ENCODE peak calls at places on chromosome 19, in four cellular contexts. L, K, J and S are unnamed samples.

GRCh38 chr19:51511353-51511752 is 9.8 kb upstream of the SIGLEC12 start:
- DNase-seq in L (no peak), K (peak), J (no peak), S (peak)

GRCh38 chr19:6235031-6235951 is 44.5 kb downstream of the MLLT1 start:
- DNase-seq in L (no peak), K (no peak), J (no peak), S (no peak)

GRCh38 chr19:37906868-37907734 is at the start of gene SIPA1L3:
- DNase-seq in L (peak), K (peak), J (peak), S (peak)

GRCh38 chr19:2616741-2617392 is 85.6 kb downstream of the GNG7 start:
- DNase-seq in L (no peak), K (peak), J (no peak), S (no peak)

GRCh38 chr19:45876411-45877197 is 9.3 kb downstream of the IRF2BP1 start:
- DNase-seq in L (peak), K (peak), J (no peak), S (peak)

GRCh38 chr19:3189702-3190469 is 4.2 kb downstream of the NCLN start:
- DNase-seq in L (no peak), K (no peak), J (no peak), S (no peak)

GRCh38 chr19:43229315-43229714 is 23.9 kb upstream of the PSG4 start:
- DNase-seq in L (no peak), K (no peak), J (no peak), S (no peak)

GRCh38 chr19:48591021-48591420 is 15.5 kb upstream of the SPACA4 start:
- DNase-seq in L (no peak), K (no peak), J (no peak), S (no peak)

GRCh38 chr19:15532779-15533521 is 24.6 kb downstream of the CYP4F22 start:
- DNase-seq in L (no peak), K (peak), J (no peak), S (peak)

GRCh38 chr19:3121396-3121795 is 14.4 kb upstream of the GNA15 start:
- DNase-seq in L (no peak), K (no peak), J (no peak), S (no peak)

GRCh38 chr19:12766051-12766521 is 9.3 kb downstream of the HOOK2 start:
- DNase-seq in L (peak), K (peak), J (peak), S (no peak)

GRCh38 chr19:2270157-2270571 is 11.8 kb downstream of the PEAK3 start:
- DNase-seq in L (peak), K (peak), J (no peak), S (peak)

GRCh38 chr19:524062-524674 is 7.4 kb upstream of the CDC34 start:
- DNase-seq in L (no peak), K (no peak), J (no peak), S (no peak)

GRCh38 chr19:4375164-4375619 is 25.2 kb downstream of the SH3GL1 start:
- DNase-seq in L (no peak), K (no peak), J (no peak), S (no peak)

GRCh38 chr19:51698296-51698695 is 5.2 kb downstream of the SPACA6 start:
- DNase-seq in L (no peak), K (no peak), J (no peak), S (no peak)

GRCh38 chr19:39137131-39137530 is 11.5 kb downstream of the PAK4 start:
- DNase-seq in L (no peak), K (no peak), J (no peak), S (no peak)

GRCh38 chr19:10452726-10453620 is 32.6 kb downstream of the PDE4A start:
- DNase-seq in L (no peak), K (no peak), J (no peak), S (no peak)

GRCh38 chr19:3760871-3761361 is 576 bp downstream of the APBA3 start:
- DNase-seq in L (no peak), K (no peak), J (no peak), S (peak)

GRCh38 chr19:14559916-14560775 is 11.7 kb downstream of the NDUFB7 start:
- DNase-seq in L (no peak), K (no peak), J (no peak), S (no peak)

GRCh38 chr19:37148214-37148613 is 24.3 kb downstream of the ZNF585A start:
- DNase-seq in L (no peak), K (no peak), J (no peak), S (no peak)

GRCh38 chr19:55690769-55691545 is 15.9 kb downstream of the EPN1 start:
- DNase-seq in L (no peak), K (no peak), J (no peak), S (no peak)

GRCh38 chr19:45717131-45717982 is 13.3 kb downstream of the FBXO46 start:
- DNase-seq in L (peak), K (peak), J (peak), S (peak)